ENCODE peak calls at places on chromosomes 5 and 9, in five cellular contexts. M is upper lobe of left lung, N is HepG2, P is SK-N-MC, V is spleen. F is an unnamed sample.

GRCh38 chr5:88899338-88899737 is 16.4 kb upstream of the MEF2C start:
- DNase-seq in M (no peak), N (no peak), P (no peak), V (no peak), F (no peak)

GRCh38 chr9:76004526-76004925 is 114.1 kb downstream of the PCSK5 start:
- DNase-seq in M (no peak), N (no peak), P (no peak), V (no peak), F (no peak)

GRCh38 chr9:130539473-130540223 is 39.7 kb upstream of the FUBP3 start:
- DNase-seq in M (no peak), N (no peak), P (no peak), V (no peak), F (peak; percentile 40)

GRCh38 chr9:3478549-3478953 is 47.2 kb downstream of the RFX3 start:
- DNase-seq in M (no peak), N (peak; percentile 9), P (no peak), V (no peak), F (no peak)

GRCh38 chr5:131171276-131171815 is 602 bp downstream of the LYRM7 start:
- DNase-seq in M (no peak), N (peak; percentile 27), P (no peak), V (no peak), F (no peak)

GRCh38 chr5:130112246-130112645 is 208.0 kb downstream of the CHSY3 start:
- DNase-seq in M (no peak), N (no peak), P (no peak), V (no peak), F (no peak)

GRCh38 chr5:147857302-147858129 is 21.0 kb upstream of the SCGB3A2 start:
- DNase-seq in M (no peak), N (peak; percentile 44), P (peak; percentile 75), V (no peak), F (peak; percentile 47)

GRCh38 chr9:111232997-111233790 is 96.8 kb downstream of the OR2K2 start:
- DNase-seq in M (no peak), N (no peak), P (no peak), V (no peak), F (no peak)

GRCh38 chr5:87410941-87411340 is 1.8 kb downstream of the CCNH start:
- DNase-seq in M (no peak), N (no peak), P (no peak), V (no peak), F (no peak)

GRCh38 chr5:159226451-159226850 is 17.1 kb upstream of the RNF145 start:
- DNase-seq in M (no peak), N (peak; percentile 62), P (no peak), V (no peak), F (no peak)

GRCh38 chr5:42555010-42555409 is 131.8 kb downstream of the GHR start:
- DNase-seq in M (no peak), N (peak; percentile 2), P (no peak), V (no peak), F (no peak)

GRCh38 chr5:180343846-180344327 is 9.2 kb downstream of the GFPT2 start:
- DNase-seq in M (no peak), N (no peak), P (no peak), V (peak; percentile 33), F (no peak)

GRCh38 chr5:128213340-128213739 is 129.8 kb downstream of the SLC12A2 start:
- DNase-seq in M (no peak), N (peak; percentile 39), P (peak; percentile 45), V (no peak), F (peak; percentile 61)

GRCh38 chr5:5572983-5573797 is 150.7 kb downstream of the ICE1 start:
- DNase-seq in M (peak; percentile 27), N (no peak), P (no peak), V (no peak), F (no peak)

GRCh38 chr5:129249891-129250290 is 155.3 kb downstream of the ISOC1 start:
- DNase-seq in M (no peak), N (no peak), P (no peak), V (no peak), F (no peak)

GRCh38 chr9:92759990-92760893 is 4.4 kb downstream of the BICD2 start:
- DNase-seq in M (peak; percentile 58), N (no peak), P (no peak), V (peak; percentile 73), F (no peak)

GRCh38 chr5:52837068-52837467 is 49.4 kb downstream of the ITGA1 start:
- DNase-seq in M (no peak), N (no peak), P (no peak), V (no peak), F (no peak)

GRCh38 chr5:1522601-1523479 is 920 bp downstream of the LPCAT1 start:
- DNase-seq in M (peak; percentile 89), N (no peak), P (no peak), V (peak; percentile 90), F (no peak)

GRCh38 chr9:479951-480350 is 265.3 kb downstream of the DOCK8 start:
- DNase-seq in M (no peak), N (no peak), P (no peak), V (no peak), F (no peak)

GRCh38 chr5:34564706-34565235 is 91.4 kb upstream of the RAI14 start:
- DNase-seq in M (no peak), N (no peak), P (no peak), V (peak; percentile 87), F (no peak)

GRCh38 chr9:89356782-89357181 is 38.5 kb downstream of the SECISBP2 start:
- DNase-seq in M (no peak), N (no peak), P (no peak), V (no peak), F (no peak)
- TF ChIP-seq POLR2AphosphoS5 in M (no peak), N (no peak), P (no peak), V (no peak), F (no peak)

DNA sequence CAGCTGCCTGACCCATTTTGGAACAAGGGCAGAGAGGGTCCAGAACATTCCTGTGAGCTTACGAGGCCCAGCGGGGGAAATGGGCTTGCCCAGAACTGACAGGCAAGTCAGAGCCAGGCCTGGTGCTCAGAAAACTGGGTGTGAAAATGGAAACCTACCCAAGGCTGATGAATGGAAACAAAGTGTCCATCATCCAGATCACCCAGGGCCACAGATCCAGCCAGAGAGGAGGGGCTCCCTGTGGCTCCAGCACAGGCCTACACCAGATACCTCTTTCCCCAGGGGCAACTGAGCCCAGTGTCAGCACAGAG is 3.1 kb downstream of the CLTB start:
- DNase-seq in M (no peak), N (no peak), P (no peak), V (no peak), F (no peak)
- H3K4me3 ChIP-seq in M (no peak overlapping the region), N (no peak overlapping the region), P (no peak overlapping the region), V (no peak overlapping the region), F (no peak overlapping the region)

DNA sequence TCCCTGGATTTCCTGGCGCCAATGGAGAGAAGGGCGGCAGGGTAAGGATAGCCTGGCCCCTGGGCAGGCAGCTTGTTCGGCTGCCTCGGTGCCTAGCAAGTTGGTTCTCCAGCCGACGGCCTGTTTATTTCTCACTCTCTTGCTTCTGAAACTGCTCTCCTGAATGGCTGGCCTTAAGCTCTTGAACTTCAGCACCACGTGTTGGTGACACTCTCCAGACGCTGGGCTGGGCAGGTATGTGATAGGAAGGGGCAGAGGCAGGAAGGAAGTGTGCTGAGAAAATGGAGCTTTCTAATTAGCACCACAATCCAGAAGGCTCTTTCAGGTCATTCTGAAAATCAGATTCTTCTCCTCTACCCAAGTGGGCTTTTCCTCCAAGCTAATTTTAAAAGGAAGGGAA is 91.4 kb upstream of the FCN2 start:
- DNase-seq in M (no peak), N (no peak), P (no peak), V (no peak), F (no peak)
- TF ChIP-seq POLR2AphosphoS5 in M (no peak), N (no peak), P (no peak), V (no peak), F (no peak)

GRCh38 chr9:137278061-137278912 is 761 bp downstream of the TOR4A start:
- DNase-seq in M (peak; percentile 86), N (no peak), P (no peak), V (peak; percentile 89), F (no peak)

GRCh38 chr9:137280478-137281344 is 3.2 kb downstream of the TOR4A start:
- DNase-seq in M (peak; percentile 85), N (no peak), P (no peak), V (peak; percentile 74), F (no peak)

GRCh38 chr9:137278913-137279711 is 1.6 kb downstream of the TOR4A start:
- DNase-seq in M (peak; percentile 87), N (no peak), P (no peak), V (peak; percentile 78), F (no peak)

GRCh38 chr9:137279741-137280477 is 2.4 kb downstream of the TOR4A start:
- DNase-seq in M (peak; percentile 83), N (no peak), P (no peak), V (peak; percentile 79), F (no peak)

DNA sequence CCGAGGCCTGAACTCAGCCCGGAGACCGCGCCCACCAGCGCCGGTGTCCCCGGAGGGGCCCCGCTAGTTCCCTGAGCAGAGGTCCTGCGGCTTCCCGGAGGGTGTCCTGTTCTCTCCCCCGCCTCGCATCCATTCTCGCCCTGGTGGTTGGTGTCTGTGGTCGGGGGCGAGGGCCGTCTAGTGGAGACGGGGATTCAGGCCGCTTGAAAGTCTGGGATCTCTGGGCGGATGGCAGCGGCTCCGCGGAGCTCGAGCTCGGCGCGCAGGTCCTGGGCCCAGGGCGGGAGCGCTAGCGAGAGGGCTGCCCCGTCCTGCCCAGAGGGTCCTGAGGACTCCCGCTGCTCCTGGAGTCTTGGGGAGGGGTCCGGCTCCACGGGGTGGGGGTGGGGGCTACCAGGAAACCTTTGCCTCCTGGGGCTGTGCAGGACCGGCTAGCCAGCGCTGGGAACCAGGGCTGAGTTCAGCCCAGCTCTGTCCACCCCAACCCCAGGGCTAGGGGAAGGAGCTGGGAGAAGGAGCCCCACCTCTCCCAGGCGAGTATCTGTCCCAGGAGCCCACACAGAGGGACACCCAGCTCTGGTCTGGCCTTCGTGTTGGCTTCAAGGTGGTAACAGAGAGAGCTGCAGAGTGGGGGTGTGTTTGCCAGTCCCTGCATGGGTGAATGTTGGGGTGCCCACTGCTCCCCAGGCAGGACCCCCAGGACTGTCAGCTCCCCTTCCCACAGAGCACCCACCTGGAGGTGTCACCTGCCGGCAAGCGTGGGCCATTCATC is 4.0 kb downstream of the TOR4A start:
- DNase-seq in M (peak; percentile 33), N (no peak), P (no peak), V (peak; percentile 74), F (no peak)
- H3K4me3 ChIP-seq in M (no peak overlapping the region), N (no peak overlapping the region), P (no peak overlapping the region), V (no peak overlapping the region), F (no peak overlapping the region)

GRCh38 chr5:139417214-139417613 is 13.3 kb upstream of the SPATA24 start:
- DNase-seq in M (no peak), N (no peak), P (no peak), V (no peak), F (no peak)
- TF ChIP-seq POLR2AphosphoS5 in M (no peak), N (no peak), P (no peak), V (no peak), F (no peak)

F was measured in HCT116.